ENCODE peak calls at places on chromosome 20, in five cellular contexts. P is activated T-cell treated with anti-CD3 and anti-CD28 coated beads for 4 hours, B is mucosa of gallbladder, I is non-pigmented ciliary epithelial cell, U is adrenal gland. G is an unnamed sample.

GRCh38 chr20:58621906-58622548 is 29.1 kb upstream of the STX16 start:
- DNase-seq in P (no peak), B (no peak), I (no peak), U (no peak), G (no peak)

GRCh38 chr20:23641936-23642751 is 4.4 kb upstream of the CST3 start:
- DNase-seq in P (no peak), B (peak), I (peak), U (peak), G (no peak)

GRCh38 chr20:44748005-44748370 is 2.3 kb downstream of the KCNK15 start:
- DNase-seq in P (no peak), B (no peak), I (no peak), U (no peak), G (no peak)

GRCh38 chr20:47066484-47067270 is 172.0 kb downstream of the EYA2 start:
- DNase-seq in P (no peak), B (no peak), I (no peak), U (no peak), G (no peak)

GRCh38 chr20:63957004-63957689 is 931 bp upstream of the UCKL1 start:
- DNase-seq in P (peak), B (peak), I (no peak), U (peak), G (peak)

GRCh38 chr20:32232487-32232886 is 24.8 kb downstream of the POFUT1 start:
- DNase-seq in P (no peak), B (no peak), I (no peak), U (no peak), G (no peak)

GRCh38 chr20:12660918-12661317 is 347.9 kb upstream of the SPTLC3 start:
- DNase-seq in P (no peak), B (peak), I (no peak), U (no peak), G (no peak)

GRCh38 chr20:34143951-34144350 is 31.9 kb upstream of the EIF2S2 start:
- DNase-seq in P (no peak), B (no peak), I (no peak), U (no peak), G (no peak)

GRCh38 chr20:49610701-49611538 is 43.0 kb upstream of the PTGIS start:
- DNase-seq in P (peak), B (peak), I (no peak), U (peak), G (peak)

G was measured in immature natural killer cell.